ENCODE peak calls at places on chromosomes 2 and 18, in six cellular contexts. S is Calu3, P is substantia nigra, F is heart right ventricle, C is left lung, V is HS-5. O is an unnamed sample.

GRCh38 chr2:10305254-10305635 is 2.5 kb downstream of the HPCAL1 start:
- DNase-seq in F (no peak), P (no peak), C (no peak), V (no peak), S (no peak), O (peak)

GRCh38 chr2:218658671-218659257 is 659 bp downstream of the ZNF142 start:
- DNase-seq in C (peak), F (no peak), S (peak), P (peak), V (no peak), O (no peak)

GRCh38 chr18:26532367-26533340 is 15.7 kb downstream of the KCTD1 start:
- DNase-seq in C (no peak), F (no peak), V (peak), S (no peak), P (no peak), O (no peak)

GRCh38 chr2:15334650-15335326 is 226.3 kb downstream of the NBAS start:
- DNase-seq in V (no peak), P (no peak), S (no peak), C (no peak), F (no peak), O (no peak)

GRCh38 chr2:233114421-233114861 is 54.3 kb downstream of the INPP5D start:
- DNase-seq in P (no peak), V (no peak), S (no peak), F (no peak), C (no peak), O (no peak)

GRCh38 chr2:11631462-11631861 is 38.5 kb downstream of the NTSR2 start:
- DNase-seq in V (no peak), C (no peak), S (no peak), P (no peak), F (no peak), O (no peak)

GRCh38 chr2:241941691-241942301 is 72.3 kb downstream of the RTP5 start:
- DNase-seq in P (no peak), S (no peak), C (no peak), V (no peak), F (no peak), O (no peak)

GRCh38 chr2:9720352-9721093 is 89.7 kb upstream of the YWHAQ start:
- DNase-seq in C (no peak), S (no peak), V (no peak), F (no peak), P (no peak), O (no peak)

GRCh38 chr2:190334479-190335224 is 8.7 kb upstream of the INPP1 start:
- DNase-seq in C (no peak), F (peak), P (no peak), V (no peak), S (no peak), O (no peak)